ENCODE peak calls at places on chromosomes 5 and 9, in six cellular contexts. T is brain microvascular endothelial cell; Q is endodermal cell; H is GM12865; W is AG10803; R is CD8-positive, alpha-beta T cell. M is an unnamed sample.

GRCh38 chr5:59745422-59745863 is 148.1 kb downstream of the PDE4D start:
- DNase-seq in T (peak; percentile 91), Q (no peak), H (no peak), W (peak; percentile 80), R (no peak), M (no peak)

GRCh38 chr9:113397077-113397696 is 3.9 kb downstream of the ALAD start:
- DNase-seq in T (no peak), Q (no peak), H (no peak), W (no peak), R (no peak), M (no peak)

GRCh38 chr9:68454579-68455334 is 85.9 kb downstream of the TMEM252 start:
- DNase-seq in T (no peak), Q (no peak), H (no peak), W (no peak), R (no peak), M (no peak)

GRCh38 chr5:150789943-150790611 is 11.5 kb downstream of the SMIM3 start:
- DNase-seq in T (peak; percentile 99), Q (peak; percentile 69), H (peak; percentile 74), W (peak; percentile 98), R (peak; percentile 67), M (no peak)

GRCh38 chr5:136066705-136067271 is 38.0 kb downstream of the TGFBI start:
- DNase-seq in T (peak; percentile 27), Q (peak; percentile 55), H (no peak), W (peak; percentile 83), R (no peak), M (no peak)

GRCh38 chr5:118553662-118554061 is 434.7 kb downstream of the DTWD2 start:
- DNase-seq in T (peak; percentile 79), Q (no peak), H (no peak), W (peak; percentile 100), R (no peak), M (no peak)

GRCh38 chr5:56269216-56269927 is 36.2 kb upstream of the ANKRD55 start:
- DNase-seq in T (peak; percentile 56), Q (peak; percentile 70), H (peak; percentile 72), W (peak; percentile 67), R (no peak), M (peak; percentile 33)

GRCh38 chr5:150302301-150303069 is at the start of gene ARSI:
- DNase-seq in T (no peak), Q (peak; percentile 94), H (no peak), W (peak; percentile 43), R (no peak), M (peak; percentile 60)

GRCh38 chr9:88831783-88832407 is 159.4 kb upstream of the S1PR3 start:
- DNase-seq in T (no peak), Q (peak; percentile 51), H (no peak), W (no peak), R (no peak), M (no peak)

GRCh38 chr5:1174122-1174936 is 27.1 kb upstream of the SLC6A19 start:
- DNase-seq in T (peak; percentile 66), Q (peak; percentile 90), H (peak; percentile 26), W (peak; percentile 68), R (peak; percentile 29), M (peak; percentile 80)
- TF ChIP-seq CTCF in T (peak; percentile 69), Q (peak; percentile 90), H (peak; percentile 63), W (peak; percentile 74), R (peak; percentile 55), M (peak; percentile 65)

GRCh38 chr5:172868924-172869565 is 35.0 kb downstream of the ERGIC1 start:
- DNase-seq in T (peak; percentile 93), Q (no peak), H (no peak), W (peak; percentile 92), R (no peak), M (no peak)
- TF ChIP-seq CTCF in T (peak; percentile 73), Q (no peak), H (no peak), W (peak; percentile 45), R (no peak), M (no peak)

DNA sequence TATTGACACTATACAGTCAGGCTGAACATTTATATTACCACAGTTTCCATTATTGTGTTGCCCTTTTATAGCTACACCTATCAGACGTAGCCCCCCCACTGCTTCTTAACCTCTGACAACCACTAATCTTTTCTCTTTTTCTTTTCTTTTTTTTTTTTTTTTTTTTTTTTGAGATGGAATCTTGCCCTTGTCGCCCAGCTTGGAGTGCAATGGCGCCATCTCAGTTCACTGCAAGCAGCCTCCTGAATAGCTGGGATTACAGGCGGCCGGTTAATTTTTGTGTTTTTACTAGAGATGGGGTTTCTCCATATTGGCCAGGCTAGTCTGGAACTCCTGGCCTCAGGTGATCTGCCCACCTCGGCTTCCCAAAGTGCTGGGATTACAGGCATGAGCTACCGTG is 75.4 kb downstream of the UHRF2 start:
- DNase-seq in T (no peak), Q (peak; percentile 69), H (no peak), W (no peak), R (no peak), M (no peak)
- TF ChIP-seq CTCF in T (peak; percentile 27), Q (peak; percentile 59), H (no peak), W (no peak), R (no peak), M (no peak)

GRCh38 chr5:132883261-132883834 is 9.9 kb downstream of the LEAP2 start:
- DNase-seq in T (peak; percentile 57), Q (peak; percentile 66), H (peak; percentile 71), W (peak; percentile 73), R (peak; percentile 24), M (peak; percentile 29)
- TF ChIP-seq CTCF in T (peak; percentile 83), Q (peak; percentile 77), H (peak; percentile 66), W (peak; percentile 89), R (peak; percentile 46), M (peak; percentile 45)

GRCh38 chr5:53512539-53512938 is 32.1 kb downstream of the FST start:
- DNase-seq in T (no peak), Q (no peak), H (no peak), W (no peak), R (no peak), M (no peak)

GRCh38 chr5:53520813-53521212 is 39.6 kb upstream of the NDUFS4 start:
- DNase-seq in T (no peak), Q (no peak), H (no peak), W (no peak), R (no peak), M (no peak)

GRCh38 chr5:53515988-53516387 is 35.6 kb downstream of the FST start:
- DNase-seq in T (no peak), Q (no peak), H (no peak), W (no peak), R (no peak), M (no peak)
- TF ChIP-seq CTCF in T (no peak), Q (no peak), H (no peak), W (no peak), R (no peak), M (no peak)

GRCh38 chr9:134570151-134570621 is 71.4 kb upstream of the COL5A1 start:
- DNase-seq in T (no peak), Q (peak; percentile 27), H (no peak), W (peak; percentile 73), R (no peak), M (peak; percentile 52)

GRCh38 chr9:134571946-134572914 is 69.4 kb upstream of the COL5A1 start:
- DNase-seq in T (no peak), Q (peak; percentile 32), H (peak; percentile 9), W (no peak), R (peak; percentile 34), M (no peak)

GRCh38 chr9:134571326-134571871 is 70.2 kb upstream of the COL5A1 start:
- DNase-seq in T (no peak), Q (peak; percentile 35), H (no peak), W (no peak), R (no peak), M (no peak)

GRCh38 chr9:134569626-134570025 is 72.0 kb upstream of the COL5A1 start:
- DNase-seq in T (no peak), Q (peak; percentile 10), H (no peak), W (no peak), R (no peak), M (no peak)

GRCh38 chr9:134570726-134571325 is 70.8 kb upstream of the COL5A1 start:
- DNase-seq in T (no peak), Q (peak; percentile 35), H (no peak), W (no peak), R (no peak), M (no peak)
- TF ChIP-seq CTCF in T (no peak), Q (no peak), H (no peak), W (no peak), R (no peak), M (no peak)

GRCh38 chr5:140043508-140043872 is 391 bp upstream of the NRG2 start:
- DNase-seq in T (no peak), Q (peak; percentile 87), H (peak; percentile 67), W (no peak), R (no peak), M (no peak)
- TF ChIP-seq CTCF in T (no peak), Q (peak; percentile 30), H (no peak), W (no peak), R (no peak), M (peak; percentile 12)

GRCh38 chr5:16156152-16156551 is 23.4 kb downstream of the MARCHF11 start:
- DNase-seq in T (no peak), Q (no peak), H (no peak), W (no peak), R (no peak), M (no peak)

DNA sequence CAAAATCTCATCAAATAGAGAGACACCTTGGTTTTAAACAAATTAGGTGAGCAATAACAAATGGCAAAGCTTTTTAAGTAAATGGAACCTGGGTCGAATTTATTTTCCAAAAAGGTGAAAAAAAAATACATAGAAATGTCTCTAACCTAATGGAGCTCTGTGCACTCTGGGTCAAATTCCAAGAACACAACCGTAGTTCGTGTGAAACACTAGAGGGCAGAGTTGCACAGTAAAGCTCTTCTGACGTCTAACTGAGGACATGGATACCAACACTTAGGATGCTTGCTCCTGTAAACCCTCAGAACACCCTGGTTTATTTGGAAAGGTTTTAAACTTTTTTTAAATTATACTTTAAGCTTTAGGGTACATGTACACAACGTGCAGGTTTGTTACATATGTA is 18.9 kb downstream of the MARCHF11 start:
- DNase-seq in T (peak; percentile 37), Q (peak; percentile 61), H (peak; percentile 62), W (peak; percentile 71), R (no peak), M (no peak)
- TF ChIP-seq CTCF in T (peak; percentile 78), Q (peak; percentile 92), H (peak; percentile 73), W (peak; percentile 86), R (peak; percentile 39), M (peak; percentile 60)

DNA sequence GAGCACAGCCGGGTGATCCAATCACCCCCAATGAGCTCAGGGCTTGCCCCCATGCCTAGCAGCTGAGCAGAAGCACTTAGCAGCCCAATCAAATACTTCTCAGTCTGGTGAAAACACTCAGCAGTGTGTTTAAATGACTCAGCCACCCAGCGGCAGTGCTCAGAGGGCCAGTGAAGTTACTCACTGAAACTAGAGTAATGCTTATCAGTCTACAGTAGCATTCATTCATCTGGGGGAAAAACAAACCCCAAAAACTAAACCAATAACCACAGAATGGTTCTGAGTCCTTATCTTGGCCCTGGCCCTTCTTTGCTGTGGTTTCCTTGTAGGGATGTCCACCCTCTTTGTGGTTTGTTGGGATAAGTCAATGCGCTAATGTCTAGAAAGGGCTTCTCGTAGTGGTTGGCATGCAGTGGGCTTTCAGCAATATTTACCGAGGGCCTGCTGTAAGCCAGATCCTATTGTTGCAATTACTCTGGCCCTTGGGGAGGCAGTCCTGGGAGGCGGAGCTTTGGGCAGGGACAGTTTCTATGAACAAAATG is 43.2 kb downstream of the LHX2 start:
- DNase-seq in T (peak; percentile 96), Q (no peak), H (peak; percentile 91), W (peak; percentile 69), R (no peak), M (no peak)
- TF ChIP-seq CTCF in T (peak; percentile 26), Q (no peak), H (no peak), W (peak; percentile 39), R (no peak), M (no peak)

M was measured in glutamatergic neuron.